ENCODE peak calls at places on chromosomes 11 and 22, in ten cellular contexts. C is heart left ventricle; G is CD8-positive, alpha-beta T cell; F is left ventricle myocardium inferior; A is upper lobe of right lung; O is foreskin keratinocyte; R is A549; T is neural progenitor cell; H is OCI-LY7; E is IMR-90. L is an unnamed sample.

GRCh38 chr22:42930810-42931420 is 73.8 kb upstream of the ARFGAP3 start:
- DNase-seq in R (peak), A (peak), O (peak), E (peak), G (no peak), C (peak), H (peak), T (no peak), F (peak), L (peak)

GRCh38 chr11:19560156-19560555 is 152.5 kb upstream of the NAV2 start:
- DNase-seq in O (no peak), A (no peak), G (no peak), E (no peak), T (no peak), F (no peak), R (no peak), C (no peak), H (no peak), L (no peak)

GRCh38 chr22:27535452-27535851 is 266.1 kb downstream of the MN1 start:
- DNase-seq in A (no peak), O (no peak), G (no peak), T (no peak), F (no peak), H (no peak), C (no peak), R (no peak), E (no peak), L (no peak)

GRCh38 chr11:110355011-110355744 is 58.8 kb upstream of the RDX start:
- DNase-seq in H (no peak), R (peak), C (no peak), O (no peak), A (no peak), G (no peak), E (no peak), T (peak), F (no peak), L (no peak)

GRCh38 chr22:42294034-42294985 is 23.9 kb upstream of the TCF20 start:
- DNase-seq in H (peak), G (peak), E (peak), F (peak), A (peak), T (peak), O (no peak), C (peak), R (peak), L (peak)

GRCh38 chr11:111829185-111829968 is 42.0 kb downstream of the ALG9 start:
- DNase-seq in C (no peak), R (no peak), G (no peak), A (no peak), T (no peak), F (no peak), E (no peak), H (no peak), O (no peak), L (no peak)

GRCh38 chr11:87878373-87878779 is 296.9 kb downstream of the RAB38 start:
- DNase-seq in O (peak), C (no peak), G (no peak), T (peak), E (peak), R (peak), A (no peak), F (no peak), H (peak), L (peak)

GRCh38 chr22:35174398-35174797 is 82.9 kb upstream of the HMGXB4 start:
- DNase-seq in H (no peak), C (no peak), F (no peak), E (no peak), T (no peak), R (no peak), G (no peak), A (no peak), O (no peak), L (no peak)

GRCh38 chr11:45832835-45833446 is 14.3 kb upstream of the CRY2 start:
- DNase-seq in F (no peak), H (no peak), C (no peak), T (no peak), R (no peak), O (no peak), G (no peak), A (no peak), E (no peak), L (no peak)

GRCh38 chr11:13215157-13215556 is 62.4 kb upstream of the BMAL1 start:
- DNase-seq in H (no peak), F (no peak), G (no peak), T (no peak), A (no peak), E (peak), R (peak), O (peak), C (no peak), L (peak)

GRCh38 chr11:87359401-87359800 is 321.7 kb downstream of the TMEM135 start:
- DNase-seq in E (no peak), G (no peak), O (no peak), H (peak), R (no peak), F (no peak), T (no peak), C (no peak), A (no peak), L (no peak)

GRCh38 chr11:94840209-94840608 is 72.1 kb downstream of the AMOTL1 start:
- DNase-seq in F (no peak), R (no peak), G (no peak), C (no peak), A (no peak), H (no peak), O (no peak), T (no peak), E (peak), L (no peak)

GRCh38 chr11:122645847-122646246 is 9.7 kb upstream of the UBASH3B start:
- DNase-seq in H (no peak), A (no peak), E (peak), R (no peak), G (no peak), C (no peak), O (no peak), T (no peak), F (no peak), L (no peak)

DNA sequence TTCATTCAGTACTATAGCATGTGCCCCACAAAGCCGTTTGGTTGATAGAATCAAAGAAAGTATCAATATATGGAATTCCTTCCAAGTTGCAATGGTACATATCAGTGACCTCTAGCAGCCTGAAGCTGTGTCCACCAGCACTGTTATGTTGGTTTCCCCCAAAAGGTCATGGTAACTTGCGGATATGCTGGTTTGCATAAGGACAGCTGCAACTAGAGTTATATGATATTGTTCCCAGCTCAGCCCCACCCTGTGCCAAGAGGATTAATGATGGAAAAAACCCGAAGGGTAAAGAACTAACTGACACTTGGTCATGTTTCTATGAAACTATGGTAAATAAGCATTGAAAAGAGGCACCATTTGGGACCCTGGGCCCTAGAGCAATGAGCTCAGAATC is 93.5 kb downstream of the PDHX start:
- DNase-seq in G (no peak), T (no peak), R (peak), E (no peak), F (no peak), C (no peak), H (no peak), O (no peak), A (no peak), L (no peak)
- TF ChIP-seq CTCF in G (no peak), T (no peak), R (no peak), E (no peak), F (no peak), C (no peak), H (no peak), O (no peak), A (no peak), L (no peak)

DNA sequence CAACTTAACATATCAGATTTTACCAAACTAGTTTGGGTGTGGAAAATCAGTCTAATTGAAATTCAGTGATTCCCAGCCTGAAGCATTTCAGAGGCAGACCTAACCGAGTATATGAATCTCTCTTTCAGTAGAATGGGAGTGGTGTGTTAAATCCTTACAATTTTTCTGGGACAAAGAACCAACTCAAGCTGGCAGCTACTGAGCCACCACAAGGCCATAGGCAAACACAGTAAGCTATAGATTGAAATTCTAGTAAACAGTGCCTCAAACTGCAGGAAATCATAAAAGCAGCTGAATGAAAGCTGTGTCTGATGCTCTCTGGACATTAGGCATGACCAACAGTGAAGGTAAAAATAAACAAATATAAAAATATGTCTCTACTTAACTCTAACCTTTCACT is 35.9 kb upstream of the FIBIN start:
- DNase-seq in G (no peak), E (no peak), C (no peak), H (peak), A (no peak), T (no peak), R (no peak), O (no peak), F (no peak), L (no peak)
- H3K27ac ChIP-seq in G (no peak), E (no peak), C (no peak), H (no peak), A (no peak), T (no peak), R (no peak), O (no peak), F (no peak), L (no peak)

DNA sequence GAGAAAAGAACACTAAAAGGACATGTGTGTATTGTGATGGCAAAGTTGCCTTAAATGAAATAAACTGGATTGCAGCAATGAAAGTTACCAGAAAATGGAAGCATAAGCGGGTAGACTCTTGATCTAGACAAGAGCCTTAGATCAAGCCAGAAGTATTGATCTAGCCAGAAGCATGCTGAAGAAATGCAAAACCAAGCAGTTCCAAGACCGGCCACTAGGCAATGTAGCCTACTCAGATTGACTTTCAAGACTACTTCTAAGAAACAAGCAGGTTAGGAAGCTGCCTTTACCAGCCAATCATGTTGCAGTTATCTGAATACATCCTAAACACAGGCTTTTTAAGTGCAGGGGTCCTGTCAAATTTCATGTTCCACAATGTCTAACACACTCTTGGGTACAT is 54.6 kb downstream of the KCNA4 start:
- DNase-seq in A (no peak), E (no peak), O (no peak), F (no peak), H (peak), R (peak), C (no peak), G (no peak), T (peak), L (no peak)
- TF ChIP-seq CTCF in A (no peak), E (no peak), O (peak), F (peak), H (peak), R (no peak), C (peak), G (no peak), T (peak), L (no peak)

GRCh38 chr22:21865041-21865440 is 2.4 kb downstream of the MAPK1 start:
- DNase-seq in G (no peak), F (no peak), A (no peak), O (no peak), R (no peak), H (no peak), T (no peak), E (peak), C (peak), L (no peak)
- H3K27ac ChIP-seq in G (no peak), F (no peak), A (no peak), O (no peak), R (no peak), H (no peak), T (no peak), E (no peak), C (peak), L (no peak)

GRCh38 chr22:37331034-37331428 is 48.7 kb downstream of the CYTH4 start:
- DNase-seq in H (no peak), T (no peak), G (no peak), A (no peak), C (no peak), F (no peak), E (peak), O (no peak), R (no peak), L (peak)

GRCh38 chr22:37328017-37328416 is 45.7 kb downstream of the CYTH4 start:
- DNase-seq in F (no peak), T (no peak), E (peak), A (no peak), C (no peak), O (peak), R (peak), G (no peak), H (no peak), L (peak)

GRCh38 chr22:37329239-37330140 is 47.2 kb downstream of the CYTH4 start:
- DNase-seq in H (no peak), E (peak), G (no peak), O (peak), T (peak), C (no peak), F (no peak), A (no peak), R (peak), L (no peak)

GRCh38 chr22:37331811-37332536 is 49.7 kb downstream of the CYTH4 start:
- DNase-seq in C (no peak), R (peak), A (no peak), E (peak), O (no peak), G (no peak), T (no peak), H (peak), F (no peak), L (no peak)

GRCh38 chr22:37330200-37331033 is 48.1 kb downstream of the CYTH4 start:
- DNase-seq in C (no peak), R (peak), H (peak), E (peak), O (no peak), G (no peak), A (peak), F (no peak), T (peak), L (peak)
- TF ChIP-seq CTCF in C (no peak), R (peak), H (peak), E (peak), O (peak), G (no peak), A (no peak), F (no peak), T (peak), L (no peak)

GRCh38 chr11:61162092-61162935 is 1.1 kb upstream of the VPS37C start:
- DNase-seq in G (no peak), R (peak), C (no peak), E (peak), A (no peak), O (no peak), T (no peak), F (no peak), H (peak), L (peak)

GRCh38 chr11:61160487-61161189 is 588 bp downstream of the VPS37C start:
- DNase-seq in E (no peak), T (no peak), G (no peak), F (no peak), O (no peak), A (no peak), R (no peak), H (no peak), C (no peak), L (no peak)

GRCh38 chr11:61157743-61158142 is 3.5 kb downstream of the VPS37C start:
- DNase-seq in O (no peak), A (no peak), H (peak), F (no peak), R (no peak), C (no peak), G (no peak), T (no peak), E (no peak), L (no peak)

GRCh38 chr11:61161190-61162091 is at the start of gene VPS37C:
- DNase-seq in E (peak), C (peak), T (peak), G (peak), O (peak), R (peak), H (peak), F (peak), A (peak), L (peak)

DNA sequence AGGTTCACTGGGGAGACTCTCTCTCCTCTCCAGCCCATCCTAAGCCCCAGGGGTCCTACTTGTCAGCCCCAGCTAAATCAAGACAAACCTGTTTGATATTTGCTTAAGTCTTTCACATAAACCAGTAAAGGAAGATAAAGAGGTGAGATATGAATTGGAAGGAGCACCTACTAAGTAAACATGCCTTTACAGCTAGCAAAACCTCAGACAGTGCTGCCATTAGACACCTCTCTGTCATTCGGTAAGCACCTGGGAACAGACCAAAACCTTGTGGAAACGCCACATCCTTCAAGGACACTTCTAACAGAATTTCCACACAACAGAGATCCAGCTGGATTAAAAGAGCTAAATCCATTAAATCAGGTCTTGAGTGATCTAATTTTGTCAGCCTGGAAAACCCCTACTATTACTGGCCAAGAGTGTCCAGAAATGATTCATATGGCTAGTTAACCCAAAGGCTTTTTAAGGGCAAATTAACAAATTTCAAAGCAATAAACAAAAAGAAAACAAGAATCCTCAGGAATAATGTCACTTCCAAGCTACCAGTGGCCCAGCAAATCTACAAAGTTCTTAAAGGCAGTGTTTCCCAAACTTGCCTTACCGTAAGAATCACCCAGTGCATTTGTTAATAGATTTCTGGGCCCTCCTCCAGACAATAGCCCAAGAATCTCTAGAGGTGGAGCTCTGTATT is 2.4 kb downstream of the VPS37C start:
- DNase-seq in G (no peak), F (no peak), R (no peak), C (no peak), H (no peak), A (no peak), T (no peak), E (peak), O (no peak), L (no peak)
- H3K27ac ChIP-seq in G (no peak), F (peak), R (peak), C (peak), H (no peak), A (peak), T (no peak), E (peak), O (no peak), L (peak)

GRCh38 chr22:20525048-20525447 is 17.6 kb downstream of the MED15 start:
- DNase-seq in O (no peak), E (no peak), R (no peak), H (no peak), F (no peak), G (no peak), A (no peak), T (no peak), C (no peak), L (no peak)

GRCh38 chr22:20526305-20526627 is 18.9 kb downstream of the MED15 start:
- DNase-seq in R (no peak), E (no peak), O (no peak), T (no peak), G (no peak), H (no peak), F (no peak), A (no peak), C (no peak), L (no peak)

GRCh38 chr22:20524004-20524481 is 16.6 kb downstream of the MED15 start:
- DNase-seq in H (peak), R (no peak), C (no peak), E (peak), A (no peak), F (no peak), T (no peak), O (no peak), G (no peak), L (no peak)

GRCh38 chr22:20528405-20528978 is 21.1 kb downstream of the MED15 start:
- DNase-seq in H (no peak), F (no peak), G (no peak), O (no peak), E (no peak), A (no peak), C (no peak), R (no peak), T (no peak), L (no peak)

GRCh38 chr22:20526628-20527355 is 19.4 kb downstream of the MED15 start:
- DNase-seq in C (no peak), R (peak), H (no peak), T (no peak), F (no peak), O (no peak), A (no peak), G (no peak), E (peak), L (no peak)
- TF ChIP-seq CTCF in C (no peak), R (no peak), H (no peak), T (no peak), F (no peak), O (peak), A (no peak), G (no peak), E (peak), L (no peak)

GRCh38 chr22:38175206-38176118 is 6.2 kb downstream of the PLA2G6 start:
- DNase-seq in G (no peak), C (no peak), F (no peak), O (no peak), T (no peak), R (no peak), A (no peak), H (no peak), E (no peak), L (no peak)

GRCh38 chr22:38172016-38172431 is 9.6 kb downstream of the PLA2G6 start:
- DNase-seq in T (no peak), R (no peak), F (no peak), O (peak), H (peak), A (no peak), E (peak), C (no peak), G (no peak), L (peak)

GRCh38 chr22:38174626-38175025 is 7.0 kb downstream of the PLA2G6 start:
- DNase-seq in O (no peak), R (no peak), T (no peak), F (no peak), H (no peak), G (no peak), E (no peak), C (no peak), A (no peak), L (no peak)

GRCh38 chr22:38172489-38173155 is 9.0 kb downstream of the PLA2G6 start:
- DNase-seq in O (no peak), C (peak), R (no peak), E (peak), G (peak), A (peak), T (no peak), H (no peak), F (peak), L (no peak)

DNA sequence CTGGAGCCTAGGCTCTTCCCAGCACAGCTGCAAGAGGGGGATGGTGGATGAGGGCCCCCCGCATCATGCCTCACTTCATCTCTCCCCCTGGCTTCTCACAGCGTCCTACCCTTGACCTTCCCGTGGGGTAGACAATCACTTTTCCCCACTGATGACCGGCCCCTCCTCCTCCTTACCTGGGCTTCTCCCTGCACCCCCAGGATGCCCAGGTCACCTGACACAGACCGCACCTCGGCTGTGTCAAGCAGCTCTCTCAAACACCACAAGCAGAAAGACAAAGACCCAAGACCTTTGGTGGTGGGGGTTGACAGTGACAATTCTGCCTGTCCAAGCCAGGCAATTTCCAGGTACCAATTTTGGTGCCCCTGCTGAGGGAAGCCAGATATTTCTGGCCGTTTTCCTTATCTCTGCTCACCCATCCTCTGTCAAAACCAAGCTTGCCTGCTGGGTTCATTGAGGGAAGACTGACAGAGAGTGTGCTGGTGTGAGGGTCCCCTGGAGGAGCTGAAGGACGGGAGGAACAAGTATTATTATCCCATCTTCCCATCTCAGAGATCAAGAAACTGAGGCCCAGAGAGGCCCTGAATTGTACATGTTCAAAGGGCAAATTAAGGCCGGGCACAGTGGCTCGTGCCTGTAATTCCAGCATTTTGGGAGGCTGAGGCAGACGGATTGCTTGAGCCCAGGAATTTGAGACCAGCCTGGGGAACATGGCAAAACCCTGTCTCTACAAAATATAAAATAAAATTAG is 8.3 kb downstream of the PLA2G6 start:
- DNase-seq in G (no peak), H (no peak), O (no peak), C (no peak), A (no peak), F (no peak), R (no peak), E (no peak), T (no peak), L (no peak)
- H3K27ac ChIP-seq in G (no peak), H (no peak), O (no peak), C (peak), A (no peak), F (peak), R (peak), E (peak), T (no peak), L (peak)